ENCODE peak calls at places on chromosomes 4 and X, in four cellular contexts. Z is activated T-helper 1 cell treated with anti-CD3 and anti-CD28 coated beads, Interleukin-2, amount 50 U/mL, for 16 hours; D is fibroblast of the aortic adventitia; Q is HS-5. K is an unnamed sample.

GRCh38 chr4:184424993-184425758 is 49.2 kb downstream of the IRF2 start:
- DNase-seq in Z (no peak), D (no peak), Q (no peak), K (no peak)

GRCh38 chrX:47112316-47112954 is 32.1 kb downstream of the NDUFB11 start:
- DNase-seq in Z (no peak), D (peak), Q (no peak), K (no peak)

GRCh38 chr4:153571006-153571545 is 104.9 kb downstream of the TMEM131L start:
- DNase-seq in Z (no peak), D (no peak), Q (no peak), K (no peak)

GRCh38 chr4:4387531-4388311 is 819 bp downstream of the NSG1 start:
- DNase-seq in Z (no peak), D (no peak), Q (no peak), K (no peak)

GRCh38 chr4:150009533-150009932 is 68.7 kb upstream of the DCLK2 start:
- DNase-seq in Z (no peak), D (peak), Q (no peak), K (no peak)

GRCh38 chr4:46886711-46887110 is 22.3 kb downstream of the COX7B2 start:
- DNase-seq in Z (no peak), D (peak), Q (no peak), K (peak)

GRCh38 chr4:119627267-119628190 is 1.1 kb downstream of the PDE5A start:
- DNase-seq in Z (peak), D (peak), Q (no peak), K (peak)

GRCh38 chr4:177190995-177191568 is 118.6 kb upstream of the NEIL3 start:
- DNase-seq in Z (no peak), D (no peak), Q (no peak), K (peak)

GRCh38 chrX:126994011-126994410 is 174.5 kb downstream of the PRR32 start:
- DNase-seq in Z (no peak), D (no peak), Q (no peak), K (no peak)

GRCh38 chr4:25182941-25183340 is 22.7 kb upstream of the SEPSECS start:
- DNase-seq in Z (no peak), D (no peak), Q (no peak), K (peak)

GRCh38 chrX:110172215-110172614 is 145.7 kb downstream of the AMMECR1 start:
- DNase-seq in Z (no peak), D (no peak), Q (no peak), K (no peak)

GRCh38 chr4:150476776-150477175 is 105.2 kb upstream of the MAB21L2 start:
- DNase-seq in Z (no peak), D (no peak), Q (no peak), K (no peak)

K was measured in amniotic epithelial cell.